ENCODE peak calls at places on chromosome 2, in eight cellular contexts. X is Caco-2, D is K562, P is aorta, J is lower lobe of right lung, C is left ventricle myocardium inferior, Z is neuronal stem cell, F is fibroblast of lung. V is an unnamed sample. For H3K36me3 and H3K9me3, the result is how much of the 10 kb centered on the place peaks cover.

GRCh38 chr2:112108238-112108832 is 29.9 kb upstream of the FBLN7 start:
- DNase-seq in X (no peak), D (peak), P (no peak), J (no peak), C (no peak), Z (no peak), F (no peak), V (no peak)

GRCh38 chr2:126828051-126828450 is 70.6 kb upstream of the TEX51 start:
- DNase-seq in X (no peak), D (no peak), P (no peak), J (no peak), C (no peak), Z (no peak), F (no peak), V (no peak)

GRCh38 chr2:223599646-223600009 is 2.5 kb downstream of the SCG2 start:
- DNase-seq in X (no peak), D (no peak), P (no peak), J (no peak), C (no peak), Z (no peak), F (peak), V (no peak)

GRCh38 chr2:157866202-157866601 is 9.9 kb downstream of the ACVR1 start:
- DNase-seq in X (no peak), D (no peak), P (no peak), J (no peak), C (no peak), Z (no peak), F (peak), V (no peak)

GRCh38 chr2:64338910-64339500 is 115.0 kb upstream of the LGALSL start:
- DNase-seq in X (no peak), D (no peak), P (no peak), J (no peak), C (no peak), Z (no peak), F (peak), V (no peak)

GRCh38 chr2:179946346-179946745 is 60.8 kb downstream of the CWC22 start:
- DNase-seq in X (no peak), D (no peak), P (no peak), J (no peak), C (no peak), Z (no peak), F (no peak), V (no peak)

GRCh38 chr2:150482111-150482510 is 5.4 kb downstream of the RND3 start:
- DNase-seq in X (no peak), D (no peak), P (no peak), J (no peak), C (no peak), Z (no peak), F (no peak), V (no peak)

GRCh38 chr2:186570587-186570986 is 19.3 kb upstream of the ITGAV start:
- DNase-seq in X (no peak), D (no peak), P (no peak), J (no peak), C (no peak), Z (no peak), F (peak), V (no peak)

GRCh38 chr2:35421485-35421884 is 934.1 kb upstream of the CRIM1 start:
- DNase-seq in X (no peak), D (no peak), P (no peak), J (no peak), C (no peak), Z (no peak), F (no peak), V (no peak)

GRCh38 chr2:99811544-99811943 is 321.7 kb upstream of the REV1 start:
- DNase-seq in X (no peak), D (no peak), P (no peak), J (no peak), C (no peak), Z (no peak), F (peak), V (no peak)

GRCh38 chr2:7593286-7593685 is 676.1 kb downstream of the RNF144A start:
- DNase-seq in X (no peak), D (peak), P (no peak), J (no peak), C (no peak), Z (no peak), F (no peak), V (no peak)

GRCh38 chr2:203286532-203286931 is 41.7 kb upstream of the ABI2 start:
- DNase-seq in X (no peak), D (no peak), P (no peak), J (no peak), C (no peak), Z (no peak), F (no peak), V (no peak)
- H3K36me3 ChIP-seq in X (under half), D (under half), P (under half), J (half or more), C (half or more), Z (under half), F (under half), V (half or more)

GRCh38 chr2:239595711-239596110 is 194.9 kb upstream of the HDAC4 start:
- DNase-seq in X (no peak), D (no peak), P (peak), J (peak), C (no peak), Z (no peak), F (no peak), V (no peak)
- H3K9me3 ChIP-seq in X (under half), D (under half), P (under half), J (under half), C (under half), Z (under half), F (under half), V (under half)

DNA sequence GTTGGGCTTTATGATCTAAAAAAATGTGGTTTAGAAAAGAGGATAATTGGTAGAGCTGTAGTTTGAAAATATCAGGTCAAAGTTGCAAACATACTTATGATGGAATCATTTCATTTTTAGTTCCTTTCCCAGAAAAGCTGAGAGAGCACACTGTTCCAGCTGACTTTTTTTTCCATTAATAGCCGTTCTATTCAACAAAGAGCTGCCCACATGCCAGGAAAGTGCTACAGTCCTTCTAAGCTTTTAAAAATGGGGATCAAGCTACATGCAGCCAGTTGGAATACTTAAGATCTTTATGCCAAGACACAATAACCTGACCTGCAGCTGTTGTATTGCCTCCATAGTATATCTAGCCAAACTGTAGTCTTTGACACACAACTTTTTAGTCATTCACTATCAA is 111.5 kb downstream of the GALNT3 start:
- DNase-seq in X (no peak), D (no peak), P (no peak), J (no peak), C (no peak), Z (no peak), F (no peak), V (no peak)
- H3K36me3 ChIP-seq in X (under half), D (under half), P (under half), J (under half), C (under half), Z (under half), F (under half), V (under half)

GRCh38 chr2:239750929-239751718 is 274.0 kb downstream of the NDUFA10 start:
- DNase-seq in X (no peak), D (no peak), P (no peak), J (no peak), C (no peak), Z (no peak), F (no peak), V (no peak)
- H3K9me3 ChIP-seq in X (under half), D (under half), P (under half), J (under half), C (under half), Z (under half), F (under half), V (under half)

GRCh38 chr2:97720746-97721145 is 7.4 kb downstream of the ZAP70 start:
- DNase-seq in X (no peak), D (no peak), P (no peak), J (no peak), C (no peak), Z (no peak), F (no peak), V (no peak)

GRCh38 chr2:97724501-97724900 is 11.1 kb downstream of the ZAP70 start:
- DNase-seq in X (no peak), D (no peak), P (no peak), J (no peak), C (no peak), Z (no peak), F (no peak), V (no peak)

GRCh38 chr2:97723156-97724072 is 10.0 kb downstream of the ZAP70 start:
- DNase-seq in X (no peak), D (no peak), P (no peak), J (no peak), C (peak), Z (no peak), F (no peak), V (peak)

GRCh38 chr2:97724073-97724410 is 10.7 kb downstream of the ZAP70 start:
- DNase-seq in X (no peak), D (no peak), P (no peak), J (no peak), C (no peak), Z (no peak), F (no peak), V (no peak)

DNA sequence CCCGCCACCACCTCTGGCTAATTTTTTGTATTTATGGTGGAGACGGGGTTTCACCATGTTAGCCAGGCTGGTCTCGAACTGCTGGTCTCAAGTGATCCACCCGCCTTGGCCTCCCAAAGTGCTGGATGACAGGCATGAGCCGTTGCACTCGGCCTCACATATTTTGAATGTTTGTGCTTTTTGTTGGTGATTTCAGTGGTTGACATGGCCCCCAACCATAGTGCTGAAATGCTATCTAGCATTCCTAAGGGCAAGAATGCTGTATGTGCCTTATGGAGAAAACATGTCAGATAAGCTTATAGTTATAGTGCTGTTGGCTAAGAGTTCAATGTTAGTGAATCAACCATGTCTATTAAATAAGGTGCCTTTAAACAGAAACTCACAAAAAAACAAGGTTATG is 8.9 kb downstream of the ZAP70 start:
- DNase-seq in X (peak), D (no peak), P (no peak), J (no peak), C (no peak), Z (no peak), F (no peak), V (no peak)
- H3K36me3 ChIP-seq in X (under half), D (under half), P (under half), J (under half), C (under half), Z (under half), F (under half), V (under half)

V was measured in left lung.